ENCODE peak calls at places on chromosomes 4 and X, in eight cellular contexts. Z is Peyer's patch; C is HepG2; X is right lobe of liver; L is CD4-positive, CD25-positive, alpha-beta regulatory T cell; R is pancreas; G is foreskin keratinocyte; B is HL-60. M is an unnamed sample.

GRCh38 chr4:153223935-153224334 is 19.7 kb downstream of the TRIM2 start:
- DNase-seq in R (no peak), C (no peak), B (no peak), X (no peak), G (no peak), L (no peak), Z (no peak), M (no peak)

GRCh38 chr4:88573995-88574394 is 18.3 kb upstream of the HERC3 start:
- DNase-seq in Z (no peak), X (no peak), R (no peak), G (no peak), B (no peak), C (peak; percentile 13), L (no peak), M (no peak)

GRCh38 chrX:14883826-14884225 is 10.6 kb downstream of the MOSPD2 start:
- DNase-seq in C (no peak), G (no peak), R (no peak), B (no peak), L (no peak), Z (no peak), X (no peak), M (no peak)

GRCh38 chrX:40147399-40148188 is 49.8 kb upstream of the BCOR start:
- DNase-seq in B (no peak), G (no peak), X (no peak), C (no peak), L (no peak), Z (no peak), R (no peak), M (no peak)

GRCh38 chrX:145825896-145826295 is 8.3 kb downstream of the SLITRK2 start:
- DNase-seq in Z (no peak), B (no peak), G (no peak), C (no peak), X (no peak), R (no peak), L (peak; percentile 1), M (no peak)

GRCh38 chrX:115892787-115893671 is 277.5 kb upstream of the AGTR2 start:
- DNase-seq in R (peak; percentile 80), Z (peak; percentile 82), B (peak; percentile 51), C (peak; percentile 73), L (peak; percentile 5), G (no peak), X (peak; percentile 65), M (no peak)

GRCh38 chrX:129798888-129799287 is 19.1 kb downstream of the SASH3 start:
- DNase-seq in R (no peak), X (no peak), C (no peak), L (no peak), B (no peak), Z (no peak), G (no peak), M (no peak)

GRCh38 chr4:1099270-1099669 is 14.1 kb downstream of the RNF212 start:
- DNase-seq in X (no peak), Z (no peak), C (no peak), B (no peak), L (no peak), G (no peak), R (no peak), M (no peak)

GRCh38 chrX:80423744-80424143 is 3.5 kb downstream of the TENT5D start:
- DNase-seq in B (no peak), R (no peak), L (no peak), G (no peak), X (no peak), Z (no peak), C (no peak), M (no peak)

GRCh38 chr4:131978120-131978519 is 1171.0 kb upstream of the PCDH10 start:
- DNase-seq in B (no peak), Z (no peak), X (no peak), L (no peak), R (no peak), C (no peak), G (no peak), M (no peak)

GRCh38 chr4:4969298-4969697 is 50.0 kb downstream of the CYTL1 start:
- DNase-seq in C (no peak), X (no peak), L (no peak), R (no peak), G (no peak), Z (peak; percentile 57), B (no peak), M (peak; percentile 10)

GRCh38 chrX:102934624-102935023 is 2.4 kb upstream of the RAB40AL start:
- DNase-seq in Z (peak; percentile 61), G (no peak), R (no peak), B (peak; percentile 43), L (peak; percentile 46), X (no peak), C (peak; percentile 3), M (no peak)

GRCh38 chrX:7316280-7316679 is 168.3 kb upstream of the PUDP start:
- DNase-seq in L (no peak), B (no peak), C (no peak), G (no peak), X (no peak), R (no peak), Z (no peak), M (no peak)

GRCh38 chr4:76752911-76753494 is 144.9 kb downstream of the SOWAHB start:
- DNase-seq in R (no peak), C (no peak), X (no peak), B (no peak), L (no peak), G (peak; percentile 74), Z (no peak), M (peak; percentile 35)

GRCh38 chrX:15579778-15580747 is 20.7 kb downstream of the ACE2 start:
- DNase-seq in R (peak; percentile 18), B (no peak), Z (peak; percentile 50), X (no peak), C (no peak), G (peak; percentile 16), L (no peak), M (no peak)

GRCh38 chr4:159762672-159763071 is 659.8 kb downstream of the RAPGEF2 start:
- DNase-seq in X (no peak), C (no peak), Z (no peak), R (no peak), L (no peak), B (no peak), G (no peak), M (no peak)
- H3K27ac ChIP-seq in X (no peak overlapping the region), C (no peak overlapping the region), Z (no peak overlapping the region), R (no peak overlapping the region), L (no peak overlapping the region), B (no peak overlapping the region), G (no peak overlapping the region), M (no peak overlapping the region)

DNA sequence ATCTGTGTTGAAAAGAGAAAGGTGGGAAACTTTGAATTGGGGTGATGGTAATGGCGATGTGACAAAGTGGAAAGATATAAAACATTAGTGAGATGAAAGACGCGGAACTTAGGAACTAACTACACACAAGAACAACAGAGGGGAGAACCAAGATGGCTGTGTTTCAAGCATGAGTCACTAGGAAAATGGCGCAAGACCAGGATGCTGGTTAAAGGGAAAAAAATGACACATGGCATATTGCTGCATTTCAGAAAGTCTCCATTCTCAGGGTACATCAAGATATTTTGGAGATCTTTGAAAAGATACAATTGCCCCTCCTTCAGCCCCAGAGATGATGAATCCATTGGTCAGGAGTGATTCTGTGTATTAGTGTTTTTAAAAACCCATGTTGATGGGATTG is 164.4 kb downstream of the FBXO8 start:
- DNase-seq in C (no peak), X (no peak), G (no peak), R (no peak), B (peak; percentile 18), Z (no peak), L (no peak), M (peak; percentile 19)
- H3K27me3 ChIP-seq in C (no peaks in the 10 kb centered on the region), X (no peaks in the 10 kb centered on the region), G (no peaks in the 10 kb centered on the region), R (no peaks in the 10 kb centered on the region), B (peaks cover 4% of the 10 kb centered on the region), Z (no peaks in the 10 kb centered on the region), L (peaks cover 7% of the 10 kb centered on the region), M (no peaks in the 10 kb centered on the region)

GRCh38 chr4:136769717-136770116 is 762.6 kb downstream of the PCDH18 start:
- DNase-seq in X (no peak), L (no peak), C (no peak), R (no peak), Z (no peak), B (no peak), G (no peak), M (no peak)

GRCh38 chr4:136763844-136764446 is 768.3 kb downstream of the PCDH18 start:
- DNase-seq in R (no peak), B (no peak), G (no peak), X (no peak), Z (no peak), C (no peak), L (no peak), M (no peak)

GRCh38 chr4:136768925-136769275 is 763.4 kb downstream of the PCDH18 start:
- DNase-seq in Z (no peak), X (no peak), R (no peak), G (peak; percentile 11), B (no peak), L (no peak), C (no peak), M (no peak)

GRCh38 chr4:136768213-136768924 is 763.9 kb downstream of the PCDH18 start:
- DNase-seq in Z (no peak), G (no peak), C (no peak), X (no peak), B (no peak), R (no peak), L (no peak), M (no peak)
- H3K27ac ChIP-seq in Z (no peak overlapping the region), G (no peak overlapping the region), C (no peak overlapping the region), X (no peak overlapping the region), B (no peak overlapping the region), R (no peak overlapping the region), L (no peak overlapping the region), M (no peak overlapping the region)

DNA sequence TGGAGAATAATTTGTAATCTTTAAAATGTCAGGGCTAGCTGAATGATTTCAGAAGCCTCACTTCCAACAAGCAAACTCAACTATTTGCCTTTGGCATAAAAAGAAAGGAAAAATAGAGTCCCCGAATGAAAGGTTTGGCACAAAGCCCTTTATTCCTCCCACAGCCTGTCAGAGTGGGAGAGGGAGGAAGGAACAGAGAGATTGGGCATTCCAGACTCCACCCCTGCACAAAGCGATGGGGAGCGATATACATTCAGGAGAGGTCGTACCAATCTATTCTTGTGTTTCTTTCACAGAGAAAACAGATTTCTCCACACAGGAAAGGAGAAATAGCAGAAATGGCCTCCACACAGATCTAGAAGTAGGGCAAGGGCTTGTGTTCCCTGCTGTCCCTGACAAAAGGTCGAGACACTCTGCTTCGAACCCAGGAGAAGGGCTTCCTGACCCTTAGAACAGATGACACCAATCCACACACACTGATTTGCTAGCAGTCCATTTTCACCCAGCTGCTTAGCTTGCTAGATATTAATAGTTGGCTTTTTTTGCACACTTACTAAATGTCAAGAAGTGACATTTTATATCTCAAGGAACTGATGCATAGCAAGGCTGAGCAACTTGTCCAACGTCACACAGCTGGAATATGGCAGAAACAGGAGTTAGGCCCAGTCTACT is 197.4 kb downstream of the MAML3 start:
- DNase-seq in L (no peak), C (no peak), G (no peak), X (no peak), R (no peak), Z (no peak), B (no peak), M (no peak)
- H3K27me3 ChIP-seq in L (peaks cover 8% of the 10 kb centered on the region), C (no peaks in the 10 kb centered on the region), G (peaks cover 27% of the 10 kb centered on the region), X (no peaks in the 10 kb centered on the region), R (no peaks in the 10 kb centered on the region), Z (no peaks in the 10 kb centered on the region), B (no peaks in the 10 kb centered on the region), M (no peaks in the 10 kb centered on the region)

M was measured in thoracic aorta.